ENCODE peak calls at places on chromosomes 2 and 18, in six cellular contexts. U, B, L, Q, R and C are unnamed samples.

GRCh38 chr18:49178736-49179135 is 228.0 kb upstream of the SMAD7 start:
- DNase-seq in U (peak), B (no peak), L (peak), Q (no peak), R (peak), C (no peak)

GRCh38 chr18:32040936-32041335 is 22.3 kb downstream of the RNF125 start:
- DNase-seq in U (no peak), B (no peak), L (no peak), Q (no peak), R (no peak), C (no peak)

GRCh38 chr2:240925191-240925575 is 19.0 kb downstream of the CROCC2 start:
- DNase-seq in U (peak), B (peak), L (no peak), Q (peak), R (peak), C (no peak)

GRCh38 chr2:121137571-121137970 is 147.4 kb downstream of the TFCP2L1 start:
- DNase-seq in U (no peak), B (no peak), L (no peak), Q (no peak), R (no peak), C (no peak)

GRCh38 chr18:78950386-78950785 is 29.2 kb upstream of the SALL3 start:
- DNase-seq in U (no peak), B (no peak), L (no peak), Q (no peak), R (no peak), C (no peak)

GRCh38 chr2:240277073-240277806 is 136.8 kb upstream of the OTOS start:
- DNase-seq in U (no peak), B (no peak), L (no peak), Q (peak), R (peak), C (peak)

GRCh38 chr2:174683392-174683759 is 80.9 kb downstream of the CHRNA1 start:
- DNase-seq in U (peak), B (no peak), L (peak), Q (no peak), R (no peak), C (no peak)

GRCh38 chr2:101234169-101234938 is 18.3 kb upstream of the CNOT11 start:
- DNase-seq in U (no peak), B (no peak), L (no peak), Q (no peak), R (no peak), C (no peak)

GRCh38 chr2:96806468-96807126 is 9.5 kb upstream of the CNNM3 start:
- DNase-seq in U (no peak), B (no peak), L (no peak), Q (no peak), R (no peak), C (peak)

GRCh38 chr2:43082111-43082877 is 144.1 kb downstream of the ZFP36L2 start:
- DNase-seq in U (peak), B (no peak), L (peak), Q (no peak), R (peak), C (no peak)

GRCh38 chr2:144227427-144227826 is 292.5 kb downstream of the ZEB2 start:
- DNase-seq in U (no peak), B (no peak), L (no peak), Q (no peak), R (no peak), C (no peak)

GRCh38 chr2:167404896-167405295 is 516.6 kb downstream of the XIRP2 start:
- DNase-seq in U (no peak), B (no peak), L (no peak), Q (no peak), R (no peak), C (no peak)

GRCh38 chr2:134052173-134052572 is 201.7 kb upstream of the MGAT5 start:
- DNase-seq in U (no peak), B (no peak), L (no peak), Q (no peak), R (no peak), C (no peak)

GRCh38 chr2:8441986-8442385 is 239.9 kb upstream of the ID2 start:
- DNase-seq in U (no peak), B (no peak), L (no peak), Q (no peak), R (no peak), C (no peak)

GRCh38 chr2:29033172-29033571 is 41.2 kb downstream of the PCARE start:
- DNase-seq in U (no peak), B (no peak), L (peak), Q (no peak), R (no peak), C (peak)

GRCh38 chr2:139031722-139032121 is 251.5 kb upstream of the NXPH2 start:
- DNase-seq in U (no peak), B (no peak), L (no peak), Q (no peak), R (no peak), C (no peak)

GRCh38 chr2:216583157-216583556 is 50.1 kb upstream of the IGFBP2 start:
- DNase-seq in U (no peak), B (no peak), L (no peak), Q (no peak), R (no peak), C (no peak)

GRCh38 chr2:11434443-11434842 is 31.5 kb downstream of the E2F6 start:
- DNase-seq in U (no peak), B (no peak), L (no peak), Q (no peak), R (no peak), C (no peak)

GRCh38 chr2:12797815-12798214 is 81.1 kb downstream of the TRIB2 start:
- DNase-seq in U (no peak), B (no peak), L (no peak), Q (no peak), R (no peak), C (peak)

GRCh38 chr2:216606551-216607527 is 26.4 kb upstream of the IGFBP2 start:
- DNase-seq in U (no peak), B (peak), L (no peak), Q (no peak), R (no peak), C (no peak)

DNA sequence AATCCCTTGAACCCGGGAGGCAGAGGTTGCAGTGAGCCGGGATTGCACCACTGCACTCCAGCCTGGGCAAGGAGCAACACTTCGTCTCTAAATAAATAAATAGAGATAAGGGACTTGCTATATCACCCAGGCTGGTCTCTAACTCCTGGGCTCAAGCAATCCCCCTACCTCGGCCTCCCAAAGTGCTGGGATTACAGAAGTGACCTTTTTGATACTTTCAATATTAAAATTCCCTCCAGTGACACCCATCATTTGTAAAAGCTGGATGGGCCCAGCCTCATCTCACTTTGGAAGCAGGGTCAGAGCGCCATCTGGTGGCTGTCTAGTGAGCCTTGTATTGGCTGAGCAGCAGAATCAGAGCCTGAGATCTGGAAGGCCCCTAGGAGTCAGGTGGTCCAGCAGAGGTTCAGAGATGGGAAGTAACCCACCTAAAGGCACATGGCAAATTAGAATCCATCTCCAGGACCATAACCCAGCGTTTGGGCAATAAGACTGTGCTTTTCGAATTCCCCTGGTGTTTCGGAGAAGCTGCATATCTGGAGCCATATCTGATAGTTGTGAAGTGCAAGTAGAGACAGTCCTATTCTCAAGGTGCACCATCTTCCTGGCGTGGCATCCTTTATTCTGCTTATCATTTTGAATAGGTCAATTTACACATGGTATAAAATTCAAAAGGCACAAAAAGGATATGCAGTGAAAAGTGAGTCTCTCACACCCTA is 18.3 kb upstream of the SLC35F6 start:
- DNase-seq in U (peak), B (peak), L (peak), Q (peak), R (peak), C (no peak)
- TF ChIP-seq CTCF in U (peak), B (peak), L (peak), Q (peak), R (peak), C (peak)

GRCh38 chr18:59899298-59900221 is at the start of gene PMAIP1:
- DNase-seq in U (peak), B (peak), L (peak), Q (peak), R (peak), C (no peak)
- H3K4me3 ChIP-seq in U (peak), B (peak), L (peak), Q (peak), R (peak), C (peak)

GRCh38 chr2:123808243-123808642 is 216.8 kb upstream of the CNTNAP5 start:
- DNase-seq in U (no peak), B (no peak), L (no peak), Q (peak), R (no peak), C (no peak)
- TF ChIP-seq CTCF in U (no peak), B (no peak), L (no peak), Q (no peak), R (no peak), C (peak)

GRCh38 chr2:201235865-201236811 is 24.2 kb upstream of the CASP8 start:
- DNase-seq in U (peak), B (no peak), L (no peak), Q (peak), R (peak), C (no peak)
- H3K4me3 ChIP-seq in U (no peak), B (no peak), L (no peak), Q (peak), R (no peak), C (peak)

GRCh38 chr2:36777788-36778187 is 81.3 kb downstream of the VIT start:
- DNase-seq in U (no peak), B (no peak), L (no peak), Q (no peak), R (no peak), C (no peak)
- TF ChIP-seq CTCF in U (no peak), B (no peak), L (no peak), Q (no peak), R (no peak), C (no peak)

GRCh38 chr2:9547272-9547991 is 8.2 kb downstream of the ADAM17 start:
- DNase-seq in U (no peak), B (no peak), L (no peak), Q (no peak), R (no peak), C (no peak)
- H3K4me3 ChIP-seq in U (no peak), B (no peak), L (no peak), Q (no peak), R (no peak), C (no peak)

GRCh38 chr2:217988840-217989204 is 14.0 kb downstream of the TNS1 start:
- DNase-seq in U (no peak), B (no peak), L (no peak), Q (peak), R (no peak), C (peak)
- TF ChIP-seq CTCF in U (no peak), B (no peak), L (peak), Q (peak), R (no peak), C (no peak)